ENCODE peak calls at places on chromosomes 7 and 10, in nine cellular contexts. E is HepG2, U is uterus, N is adrenal gland, V is sigmoid colon, C is A549, X is H54, R is transverse colon, D is right lobe of liver. M is an unnamed sample.

GRCh38 chr7:68748934-68749695 is 849.2 kb upstream of the AUTS2 start:
- DNase-seq in E (no peak), U (no peak), N (no peak), V (no peak), C (no peak), X (no peak), R (no peak), D (no peak), M (no peak)

GRCh38 chr7:87370660-87371180 is 25.3 kb downstream of the CROT start:
- DNase-seq in E (peak; percentile 8), U (no peak), N (no peak), V (no peak), C (peak; percentile 35), X (no peak), R (no peak), D (no peak), M (peak; percentile 61)

GRCh38 chr7:17681965-17682364 is 258.3 kb downstream of the SNX13 start:
- DNase-seq in E (no peak), U (no peak), N (no peak), V (no peak), C (no peak), X (no peak), R (no peak), D (no peak), M (no peak)

GRCh38 chr7:150388709-150389531 is 9.8 kb downstream of the ZNF775 start:
- DNase-seq in E (peak; percentile 98), U (peak; percentile 37), N (peak; percentile 97), V (peak; percentile 95), C (no peak), X (no peak), R (peak; percentile 80), D (peak; percentile 89), M (peak; percentile 23)

GRCh38 chr10:71725998-71726672 is 6.6 kb upstream of the C10orf105 start:
- DNase-seq in E (peak; percentile 46), U (no peak), N (no peak), V (no peak), C (peak; percentile 55), X (peak; percentile 61), R (peak; percentile 48), D (no peak), M (peak; percentile 62)

GRCh38 chr10:5547934-5548660 is 23.3 kb downstream of the CALML3 start:
- DNase-seq in E (peak; percentile 97), U (no peak), N (no peak), V (peak; percentile 63), C (peak; percentile 75), X (no peak), R (peak; percentile 68), D (no peak), M (peak; percentile 70)

GRCh38 chr7:67870396-67870795 is 873.8 kb downstream of the TYW1 start:
- DNase-seq in E (no peak), U (no peak), N (no peak), V (no peak), C (no peak), X (no peak), R (no peak), D (no peak), M (no peak)

GRCh38 chr10:132850246-132850645 is 64.3 kb upstream of the NKX6-2 start:
- DNase-seq in E (no peak), U (peak; percentile 7), N (no peak), V (no peak), C (no peak), X (no peak), R (no peak), D (no peak), M (no peak)

GRCh38 chr7:20219446-20220292 is 2.5 kb upstream of the MACC1 start:
- DNase-seq in E (peak; percentile 99), U (peak; percentile 22), N (peak; percentile 83), V (peak; percentile 80), C (peak; percentile 39), X (peak; percentile 19), R (peak; percentile 90), D (peak; percentile 44), M (peak; percentile 96)

GRCh38 chr10:14860782-14861181 is 17.9 kb upstream of the SUV39H2 start:
- DNase-seq in E (no peak), U (no peak), N (no peak), V (no peak), C (no peak), X (no peak), R (peak; percentile 81), D (no peak), M (no peak)

GRCh38 chr7:112204776-112205347 is 1.3 kb downstream of the DOCK4 start:
- DNase-seq in E (no peak), U (no peak), N (no peak), V (no peak), C (no peak), X (no peak), R (no peak), D (no peak), M (peak; percentile 23)
- TF ChIP-seq POLR2A in E (no peak), U (no peak), N (no peak), V (no peak), C (no peak), X (no peak), R (no peak), D (no peak), M (no peak)

GRCh38 chr10:82150123-82150900 is 275.3 kb downstream of the NRG3 start:
- DNase-seq in E (no peak), U (no peak), N (no peak), V (no peak), C (peak; percentile 25), X (peak; percentile 8), R (peak; percentile 20), D (peak; percentile 66), M (peak; percentile 4)
- TF ChIP-seq POLR2A in E (no peak), U (no peak), N (no peak), V (no peak), C (no peak), X (no peak), R (no peak), D (no peak), M (no peak)

DNA sequence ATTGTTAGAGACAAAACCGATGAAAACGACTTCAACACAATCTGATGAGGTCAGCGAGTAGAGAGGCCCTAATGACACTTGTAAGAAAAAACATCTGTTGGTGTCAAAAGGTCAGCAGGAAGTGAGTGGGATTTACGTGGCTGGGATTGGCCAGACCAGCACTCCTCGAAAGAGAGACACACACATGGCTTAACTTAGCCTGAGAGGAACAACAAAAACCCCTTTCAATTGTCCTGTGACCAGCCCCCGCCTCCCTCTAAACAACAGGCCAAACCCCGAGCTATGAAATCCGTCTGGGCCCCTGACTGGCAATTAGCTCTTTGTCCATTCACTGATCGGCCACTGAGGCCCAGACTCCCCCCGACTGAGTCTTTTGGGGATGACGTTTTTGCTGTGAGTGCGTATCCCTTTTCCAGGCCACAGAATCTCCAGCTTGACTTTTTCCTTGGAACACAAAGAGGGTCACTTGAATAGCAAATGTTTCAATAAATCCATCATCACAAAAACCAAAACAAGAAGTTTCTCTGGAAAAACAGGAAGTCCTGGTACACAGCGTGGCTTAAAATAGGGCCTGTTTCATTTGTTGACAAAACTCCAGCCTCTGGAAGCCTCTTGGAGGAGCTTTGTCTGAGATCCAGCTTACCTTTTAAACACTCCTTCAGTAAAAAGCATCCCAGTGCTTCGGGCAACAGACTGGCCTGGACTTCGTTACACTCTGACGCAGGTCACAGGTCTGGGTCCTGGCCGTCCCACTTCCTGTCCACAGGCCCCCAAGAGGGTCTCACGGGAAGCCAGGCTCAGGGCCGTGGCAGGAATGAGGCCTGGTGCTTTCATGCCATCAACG is 103.0 kb downstream of the CTBP2 start:
- DNase-seq in E (no peak), U (peak; percentile 85), N (peak; percentile 65), V (peak; percentile 96), C (no peak), X (no peak), R (peak; percentile 60), D (no peak), M (no peak)
- TF ChIP-seq POLR2A in E (no peak), U (peak; percentile 44), N (no peak), V (no peak), C (no peak), X (no peak), R (no peak), D (no peak), M (no peak)

GRCh38 chr7:139341058-139341775 is at the start of gene FMC1:
- DNase-seq in E (peak; percentile 91), U (peak; percentile 90), N (peak; percentile 97), V (peak; percentile 98), C (peak; percentile 96), X (peak; percentile 60), R (peak; percentile 94), D (peak; percentile 95), M (peak; percentile 96)

GRCh38 chr7:139340037-139340807 is 915 bp upstream of the FMC1 start:
- DNase-seq in E (peak; percentile 99), U (peak; percentile 98), N (peak; percentile 99), V (peak; percentile 100), C (peak; percentile 99), X (peak; percentile 68), R (peak; percentile 99), D (peak; percentile 97), M (peak; percentile 99)

GRCh38 chr7:139339698-139340036 is 1.5 kb upstream of the FMC1 start:
- DNase-seq in E (no peak), U (no peak), N (no peak), V (no peak), C (no peak), X (no peak), R (no peak), D (no peak), M (no peak)

GRCh38 chr7:139340808-139341057 is 404 bp upstream of the FMC1 start:
- DNase-seq in E (no peak), U (no peak), N (no peak), V (peak; percentile 91), C (no peak), X (no peak), R (no peak), D (no peak), M (no peak)

GRCh38 chr7:139341776-139342244 is 673 bp downstream of the FMC1 start:
- DNase-seq in E (no peak), U (no peak), N (no peak), V (no peak), C (no peak), X (no peak), R (no peak), D (no peak), M (no peak)
- TF ChIP-seq POLR2A in E (no peak), U (no peak), N (no peak), V (no peak), C (no peak), X (no peak), R (peak; percentile 36), D (no peak), M (peak; percentile 85)

M was measured in erythroblast.